ENCODE peak calls at places on chromosomes 4 and X, in six cellular contexts. F is cardiac muscle cell, K is mammary epithelial cell, V is GM06990, O is spleen, X is vagina. L is an unnamed sample.

GRCh38 chrX:86078650-86079049 is 31.3 kb upstream of the CHM start:
- DNase-seq in O (no peak), F (no peak), K (no peak), V (no peak), X (no peak), L (no peak)

GRCh38 chr4:140757220-140757607 is 1.0 kb upstream of the TBC1D9 start:
- DNase-seq in F (no peak), K (no peak), O (no peak), V (no peak), X (no peak), L (no peak)

GRCh38 chrX:12843668-12844279 is 23.1 kb upstream of the TLR7 start:
- DNase-seq in V (peak; percentile 72), F (no peak), K (no peak), O (no peak), X (no peak), L (no peak)

GRCh38 chrX:134603806-134604700 is 54.2 kb downstream of the PLAC1 start:
- DNase-seq in V (no peak), F (no peak), O (no peak), X (no peak), K (peak; percentile 74), L (no peak)

GRCh38 chr4:138413273-138413672 is 171.1 kb upstream of the SLC7A11 start:
- DNase-seq in V (no peak), O (no peak), X (no peak), F (no peak), K (no peak), L (no peak)

GRCh38 chr4:123350191-123350544 is 46.4 kb upstream of the SPRY1 start:
- DNase-seq in O (no peak), K (peak; percentile 75), X (no peak), F (peak; percentile 46), V (no peak), L (no peak)

GRCh38 chr4:184237612-184238011 is 19.9 kb upstream of the ENPP6 start:
- DNase-seq in K (peak; percentile 61), F (no peak), V (no peak), O (no peak), X (no peak), L (no peak)

GRCh38 chrX:154486052-154486395 is 391 bp downstream of the UBL4A start:
- DNase-seq in V (peak; percentile 52), O (peak; percentile 87), X (no peak), F (peak; percentile 14), K (peak; percentile 17), L (no peak)

GRCh38 chr4:109052699-109053656 is 249.5 kb downstream of the COL25A1 start:
- DNase-seq in O (no peak), X (no peak), K (no peak), F (no peak), V (no peak), L (no peak)

L was measured in HEK293T.